ENCODE peak calls at places on chromosomes 5 and 9, in six cellular contexts. One of them, this sample, is unnamed.
A peak's percentile ranks its signal among the peaks of the same experiment; 100 is the strongest.

GRCh38 chr9:32424616-32425015 is 40.2 kb downstream of the ACO1 start:
- DNase-seq in stomach: no peak
- DNase-seq in endothelial cell: no peak
- DNase-seq in progenitor cell of endocrine pancreas: no peak
- DNase-seq in HFFc6: no peak
- DNase-seq in RWPE1: no peak
- DNase-seq in this sample: no peak

GRCh38 chr5:111863801-111864200 is 106.8 kb upstream of the NREP start:
- DNase-seq in endothelial cell: no peak
- DNase-seq in HFFc6: no peak
- DNase-seq in stomach: no peak
- DNase-seq in progenitor cell of endocrine pancreas: no peak
- DNase-seq in RWPE1: no peak
- DNase-seq in this sample: no peak

GRCh38 chr9:78032599-78033457 is 1.2 kb upstream of the GNAQ start:
- DNase-seq in endothelial cell: no peak
- DNase-seq in HFFc6: no peak
- DNase-seq in stomach: no peak
- DNase-seq in RWPE1: no peak
- DNase-seq in progenitor cell of endocrine pancreas: no peak
- DNase-seq in this sample: peak; percentile 24

GRCh38 chr9:4590430-4591122 is 71.5 kb upstream of the PLPP6 start:
- DNase-seq in HFFc6: no peak
- DNase-seq in progenitor cell of endocrine pancreas: no peak
- DNase-seq in endothelial cell: no peak
- DNase-seq in stomach: no peak
- DNase-seq in RWPE1: no peak
- DNase-seq in this sample: no peak

GRCh38 chr5:171562822-171563221 is 143.4 kb downstream of the FGF18 start:
- DNase-seq in RWPE1: no peak
- DNase-seq in stomach: no peak
- DNase-seq in endothelial cell: no peak
- DNase-seq in HFFc6: no peak
- DNase-seq in progenitor cell of endocrine pancreas: no peak
- DNase-seq in this sample: no peak

GRCh38 chr9:109466623-109467590 is 31.2 kb downstream of the PTPN3 start:
- DNase-seq in HFFc6: no peak
- DNase-seq in progenitor cell of endocrine pancreas: no peak
- DNase-seq in RWPE1: peak; percentile 70
- DNase-seq in stomach: no peak
- DNase-seq in endothelial cell: no peak
- DNase-seq in this sample: no peak

GRCh38 chr5:74167206-74167929 is 473.2 kb downstream of the ENC1 start:
- DNase-seq in stomach: no peak
- DNase-seq in progenitor cell of endocrine pancreas: no peak
- DNase-seq in RWPE1: peak; percentile 62
- DNase-seq in endothelial cell: no peak
- DNase-seq in HFFc6: peak; percentile 86
- DNase-seq in this sample: no peak

GRCh38 chr9:115883467-115884329 is 269.9 kb upstream of the PAPPA start:
- DNase-seq in stomach: peak; percentile 39
- DNase-seq in HFFc6: peak; percentile 25
- DNase-seq in endothelial cell: peak; percentile 36
- DNase-seq in progenitor cell of endocrine pancreas: peak; percentile 10
- DNase-seq in RWPE1: peak; percentile 85
- DNase-seq in this sample: no peak

GRCh38 chr9:134537891-134538520 is 103.6 kb upstream of the COL5A1 start:
- DNase-seq in stomach: no peak
- DNase-seq in HFFc6: no peak
- DNase-seq in RWPE1: no peak
- DNase-seq in endothelial cell: no peak
- DNase-seq in progenitor cell of endocrine pancreas: no peak
- DNase-seq in this sample: no peak

GRCh38 chr5:169003721-169004481 is 297.0 kb downstream of the SLIT3 start:
- DNase-seq in endothelial cell: peak; percentile 27
- DNase-seq in stomach: peak; percentile 32
- DNase-seq in RWPE1: no peak
- DNase-seq in progenitor cell of endocrine pancreas: no peak
- DNase-seq in HFFc6: no peak
- DNase-seq in this sample: no peak

GRCh38 chr5:35041251-35041650 is 6.5 kb downstream of the AGXT2 start:
- DNase-seq in RWPE1: no peak
- DNase-seq in HFFc6: no peak
- DNase-seq in progenitor cell of endocrine pancreas: no peak
- DNase-seq in stomach: no peak
- DNase-seq in endothelial cell: no peak
- DNase-seq in this sample: no peak

GRCh38 chr5:52783226-52783959 is 4.3 kb upstream of the ITGA1 start:
- DNase-seq in progenitor cell of endocrine pancreas: no peak
- DNase-seq in HFFc6: peak; percentile 40
- DNase-seq in stomach: no peak
- DNase-seq in RWPE1: peak; percentile 90
- DNase-seq in endothelial cell: no peak
- DNase-seq in this sample: no peak

GRCh38 chr9:69036319-69036718 is 767 bp downstream of the FXN start:
- DNase-seq in endothelial cell: no peak
- DNase-seq in stomach: no peak
- DNase-seq in progenitor cell of endocrine pancreas: no peak
- DNase-seq in HFFc6: no peak
- DNase-seq in RWPE1: peak; percentile 44
- DNase-seq in this sample: peak; percentile 56

GRCh38 chr9:133113928-133114351 is 7.1 kb downstream of the RALGDS start:
- DNase-seq in progenitor cell of endocrine pancreas: no peak
- DNase-seq in endothelial cell: no peak
- DNase-seq in HFFc6: no peak
- DNase-seq in stomach: no peak
- DNase-seq in RWPE1: no peak
- DNase-seq in this sample: no peak

GRCh38 chr9:78010419-78010818 is 21.2 kb downstream of the GNAQ start:
- DNase-seq in RWPE1: no peak
- DNase-seq in stomach: no peak
- DNase-seq in HFFc6: no peak
- DNase-seq in progenitor cell of endocrine pancreas: no peak
- DNase-seq in endothelial cell: no peak
- DNase-seq in this sample: no peak

GRCh38 chr9:27168496-27168895 is 59.5 kb downstream of the TEK start:
- DNase-seq in progenitor cell of endocrine pancreas: no peak
- DNase-seq in HFFc6: no peak
- DNase-seq in endothelial cell: no peak
- DNase-seq in RWPE1: no peak
- DNase-seq in stomach: no peak
- DNase-seq in this sample: no peak

GRCh38 chr5:40738502-40738901 is 17.3 kb downstream of the TTC33 start:
- DNase-seq in progenitor cell of endocrine pancreas: no peak
- DNase-seq in RWPE1: no peak
- DNase-seq in HFFc6: no peak
- DNase-seq in stomach: no peak
- DNase-seq in endothelial cell: no peak
- DNase-seq in this sample: no peak

GRCh38 chr9:74942801-74943200 is 9.9 kb downstream of the C9orf40 start:
- DNase-seq in RWPE1: no peak
- DNase-seq in stomach: no peak
- DNase-seq in endothelial cell: no peak
- DNase-seq in HFFc6: no peak
- DNase-seq in progenitor cell of endocrine pancreas: no peak
- DNase-seq in this sample: no peak

GRCh38 chr5:163880307-163880706 is 374.9 kb downstream of the MAT2B start:
- DNase-seq in HFFc6: peak; percentile 21
- DNase-seq in RWPE1: no peak
- DNase-seq in progenitor cell of endocrine pancreas: no peak
- DNase-seq in endothelial cell: no peak
- DNase-seq in stomach: no peak
- DNase-seq in this sample: no peak

DNA sequence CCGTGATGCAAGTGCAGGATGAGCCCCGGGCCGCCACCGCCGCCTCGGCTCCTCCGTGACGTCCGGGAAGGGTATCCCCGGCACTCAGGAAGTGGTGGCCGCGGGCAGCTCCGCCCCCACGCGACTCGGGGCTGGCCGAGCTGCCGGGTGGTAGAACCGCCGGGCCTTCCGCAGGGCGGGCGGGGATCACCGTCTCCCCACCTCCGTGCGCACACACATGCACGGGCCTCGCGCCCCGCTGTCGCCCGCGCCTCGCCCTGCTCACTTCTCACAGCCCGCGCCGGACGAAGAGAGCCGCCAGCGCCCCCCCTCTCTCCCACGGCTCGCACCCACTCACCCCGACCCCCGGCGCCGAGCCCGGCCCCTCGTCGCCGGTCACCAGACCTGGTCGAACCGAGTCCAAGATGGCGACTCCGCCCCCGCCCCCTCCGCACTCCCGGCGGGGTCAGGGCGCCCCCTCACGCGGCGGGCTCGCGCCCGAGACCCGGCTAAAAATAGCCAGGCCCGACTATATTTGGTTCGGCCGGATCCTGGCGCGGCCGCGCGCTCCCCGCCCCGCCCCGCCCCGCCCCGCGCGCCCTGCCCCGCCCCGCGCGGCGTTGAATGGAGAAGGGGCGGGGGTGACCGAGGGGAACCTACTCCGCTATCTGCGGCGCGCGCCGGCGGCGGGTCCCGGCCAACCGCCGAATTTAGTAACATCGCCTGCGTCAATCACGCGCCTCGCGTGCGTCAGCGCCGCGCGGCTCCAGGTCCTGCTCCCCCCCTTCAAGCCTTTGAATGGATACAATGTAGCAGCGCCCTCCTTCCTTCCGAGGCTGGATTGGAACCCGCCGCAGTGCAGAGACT is 2.0 kb upstream of the NR4A3 start:
- DNase-seq in stomach: peak; percentile 91
- DNase-seq in endothelial cell: peak; percentile 90
- DNase-seq in HFFc6: peak; percentile 92
- DNase-seq in progenitor cell of endocrine pancreas: peak; percentile 90
- DNase-seq in RWPE1: peak; percentile 96
- DNase-seq in this sample: peak; percentile 95
- TF ChIP-seq CTCF in stomach: no peak
- TF ChIP-seq CTCF in endothelial cell: no peak
- TF ChIP-seq CTCF in HFFc6: peak; percentile 39
- TF ChIP-seq CTCF in progenitor cell of endocrine pancreas: no peak
- TF ChIP-seq CTCF in RWPE1: no peak
- TF ChIP-seq CTCF in this sample: no peak

DNA sequence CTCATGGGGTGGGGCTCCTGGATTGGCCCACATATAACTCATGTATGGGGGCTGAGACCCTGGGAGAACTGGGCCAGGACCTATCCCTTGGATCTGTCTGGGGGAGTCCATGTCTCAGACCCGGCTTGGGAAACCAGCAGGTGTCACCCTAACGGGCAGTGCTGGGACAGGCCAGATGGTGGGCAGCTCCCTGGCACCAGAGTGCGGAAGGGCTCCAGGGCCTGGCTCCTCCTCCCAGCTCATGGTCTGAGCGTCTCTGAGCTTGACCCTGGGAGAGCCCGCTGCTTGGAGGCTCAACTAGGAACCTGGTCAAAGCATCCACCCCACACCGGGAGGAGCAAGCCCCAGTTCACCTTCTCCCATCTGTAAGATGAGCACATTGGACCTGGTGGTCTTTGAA is 15.5 kb upstream of the NCS1 start:
- DNase-seq in RWPE1: no peak
- DNase-seq in progenitor cell of endocrine pancreas: no peak
- DNase-seq in HFFc6: no peak
- DNase-seq in stomach: peak; percentile 45
- DNase-seq in endothelial cell: no peak
- DNase-seq in this sample: no peak
- TF ChIP-seq CTCF in RWPE1: no peak
- TF ChIP-seq CTCF in progenitor cell of endocrine pancreas: no peak
- TF ChIP-seq CTCF in HFFc6: peak; percentile 35
- TF ChIP-seq CTCF in stomach: no peak
- TF ChIP-seq CTCF in endothelial cell: no peak
- TF ChIP-seq CTCF in this sample: no peak

GRCh38 chr5:11384441-11385250 is 519.6 kb downstream of the CTNND2 start:
- DNase-seq in stomach: peak; percentile 71
- DNase-seq in progenitor cell of endocrine pancreas: peak; percentile 34
- DNase-seq in endothelial cell: peak; percentile 27
- DNase-seq in HFFc6: no peak
- DNase-seq in RWPE1: no peak
- DNase-seq in this sample: peak; percentile 12
- TF ChIP-seq CTCF in stomach: no peak
- TF ChIP-seq CTCF in progenitor cell of endocrine pancreas: peak; percentile 30
- TF ChIP-seq CTCF in endothelial cell: no peak
- TF ChIP-seq CTCF in HFFc6: no peak
- TF ChIP-seq CTCF in RWPE1: no peak
- TF ChIP-seq CTCF in this sample: no peak

DNA sequence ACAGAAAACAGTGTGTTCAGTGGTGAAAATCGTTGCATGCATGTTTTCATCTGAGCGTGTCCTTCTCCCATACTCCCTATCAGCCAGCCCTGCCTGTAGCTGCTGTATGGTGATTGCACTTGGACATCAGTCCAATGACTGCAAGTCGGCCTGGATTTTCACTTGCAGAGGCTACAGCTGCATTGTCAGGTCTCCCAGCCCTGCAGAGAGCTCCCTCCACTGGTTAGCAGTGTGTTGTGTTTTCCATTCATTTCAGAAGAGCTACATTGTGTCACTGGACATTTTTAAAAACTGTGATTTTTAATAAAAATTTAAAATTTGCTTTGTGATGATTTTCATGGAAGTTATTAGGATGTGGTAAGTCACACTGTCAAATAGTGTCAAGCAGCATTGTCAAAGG is 96.6 kb downstream of the SYK start:
- DNase-seq in progenitor cell of endocrine pancreas: no peak
- DNase-seq in HFFc6: peak; percentile 18
- DNase-seq in RWPE1: no peak
- DNase-seq in endothelial cell: no peak
- DNase-seq in stomach: no peak
- DNase-seq in this sample: no peak
- TF ChIP-seq CTCF in progenitor cell of endocrine pancreas: peak; percentile 36
- TF ChIP-seq CTCF in HFFc6: peak; percentile 65
- TF ChIP-seq CTCF in RWPE1: no peak
- TF ChIP-seq CTCF in endothelial cell: no peak
- TF ChIP-seq CTCF in stomach: no peak
- TF ChIP-seq CTCF in this sample: no peak

This sample was measured in GM20000.